ENCODE peak calls at places on chromosomes 11 and 22, in six cellular contexts. One of them, this sample, is unnamed.

GRCh38 chr22:41983516-41983915 is 14.3 kb downstream of the SEPTIN3 start:
- DNase-seq in mesendoderm: no peak
- DNase-seq in IMR-90: no peak
- DNase-seq in mesenchymal stem cell: peak; percentile 48
- DNase-seq in neuronal stem cell: no peak
- DNase-seq in H1: no peak
- DNase-seq in this sample: peak; percentile 96

GRCh38 chr22:29275167-29275566 is 7.1 kb downstream of the EWSR1 start:
- DNase-seq in mesendoderm: no peak
- DNase-seq in IMR-90: no peak
- DNase-seq in mesenchymal stem cell: no peak
- DNase-seq in neuronal stem cell: no peak
- DNase-seq in H1: no peak
- DNase-seq in this sample: no peak

GRCh38 chr11:32870676-32871075 is 21.9 kb upstream of the QSER1 start:
- DNase-seq in mesendoderm: peak; percentile 64
- DNase-seq in IMR-90: no peak
- DNase-seq in mesenchymal stem cell: no peak
- DNase-seq in neuronal stem cell: no peak
- DNase-seq in H1: no peak
- DNase-seq in this sample: peak; percentile 51

GRCh38 chr11:93529707-93530467 is 13.3 kb downstream of the SMCO4 start:
- DNase-seq in mesendoderm: no peak
- DNase-seq in IMR-90: peak; percentile 41
- DNase-seq in mesenchymal stem cell: peak; percentile 28
- DNase-seq in neuronal stem cell: no peak
- DNase-seq in H1: no peak
- DNase-seq in this sample: no peak

GRCh38 chr11:41404109-41404508 is 55.3 kb downstream of the LRRC4C start:
- DNase-seq in mesendoderm: no peak
- DNase-seq in IMR-90: no peak
- DNase-seq in mesenchymal stem cell: no peak
- DNase-seq in neuronal stem cell: no peak
- DNase-seq in H1: no peak
- DNase-seq in this sample: no peak

GRCh38 chr11:113974741-113975470 is at the start of gene HTR3A:
- DNase-seq in mesendoderm: peak; percentile 89
- DNase-seq in IMR-90: no peak
- DNase-seq in mesenchymal stem cell: peak; percentile 24
- DNase-seq in neuronal stem cell: peak; percentile 49
- DNase-seq in H1: peak; percentile 43
- DNase-seq in this sample: no peak

GRCh38 chr11:14029971-14030531 is 67.5 kb downstream of the SPON1 start:
- DNase-seq in mesendoderm: no peak
- DNase-seq in IMR-90: peak; percentile 81
- DNase-seq in mesenchymal stem cell: no peak
- DNase-seq in neuronal stem cell: no peak
- DNase-seq in H1: no peak
- DNase-seq in this sample: no peak

GRCh38 chr11:70918242-70918641 is 334.1 kb downstream of the SHANK2 start:
- DNase-seq in mesendoderm: no peak
- DNase-seq in IMR-90: no peak
- DNase-seq in mesenchymal stem cell: no peak
- DNase-seq in neuronal stem cell: no peak
- DNase-seq in H1: no peak
- DNase-seq in this sample: no peak

GRCh38 chr22:23823331-23823791 is 15.4 kb downstream of the DERL3 start:
- DNase-seq in mesendoderm: no peak
- DNase-seq in IMR-90: no peak
- DNase-seq in mesenchymal stem cell: no peak
- DNase-seq in neuronal stem cell: no peak
- DNase-seq in H1: no peak
- DNase-seq in this sample: peak; percentile 95

GRCh38 chr11:130383363-130384168 is 44.8 kb downstream of the ADAMTS8 start:
- DNase-seq in mesendoderm: peak; percentile 59
- DNase-seq in IMR-90: peak; percentile 100
- DNase-seq in mesenchymal stem cell: peak; percentile 94
- DNase-seq in neuronal stem cell: peak; percentile 27
- DNase-seq in H1: peak; percentile 33
- DNase-seq in this sample: no peak

GRCh38 chr11:130381317-130381716 is 47.1 kb downstream of the ADAMTS8 start:
- DNase-seq in mesendoderm: peak; percentile 77
- DNase-seq in IMR-90: no peak
- DNase-seq in mesenchymal stem cell: no peak
- DNase-seq in neuronal stem cell: no peak
- DNase-seq in H1: no peak
- DNase-seq in this sample: no peak

DNA sequence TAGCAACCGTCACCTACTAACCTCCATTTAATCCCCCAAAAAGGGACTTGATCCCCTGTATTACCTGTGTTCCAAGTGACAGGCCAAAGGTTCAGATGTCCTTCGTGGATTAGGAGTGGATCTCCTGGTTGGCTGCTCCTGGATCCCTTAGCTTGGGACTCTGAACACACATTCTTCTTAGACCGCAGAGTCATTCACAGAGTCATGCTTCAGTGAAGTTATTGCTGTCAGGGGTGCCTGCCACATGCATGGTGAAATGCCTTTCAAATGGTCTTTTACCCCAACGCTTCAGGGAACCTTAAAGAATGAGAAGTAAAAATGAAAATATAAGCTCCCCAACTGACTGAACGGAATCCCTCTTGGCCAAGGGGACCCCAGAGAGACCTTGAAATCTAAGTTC is 49.1 kb downstream of the ADAMTS8 start:
- DNase-seq in mesendoderm: no peak
- DNase-seq in IMR-90: no peak
- DNase-seq in mesenchymal stem cell: no peak
- DNase-seq in neuronal stem cell: no peak
- DNase-seq in H1: no peak
- DNase-seq in this sample: no peak
- H2AK5ac ChIP-seq in mesendoderm: peak overlapping the region; percentile 53
- H2AK5ac ChIP-seq in IMR-90: no peak overlapping the region
- H2AK5ac ChIP-seq in mesenchymal stem cell: no peak overlapping the region
- H2AK5ac ChIP-seq in neuronal stem cell: no peak overlapping the region
- H2AK5ac ChIP-seq in H1: peak overlapping the region; percentile 94
- H2AK5ac ChIP-seq in this sample: no peak overlapping the region

GRCh38 chr11:128515086-128515485 is 72.3 kb downstream of the ETS1 start:
- DNase-seq in mesendoderm: no peak
- DNase-seq in IMR-90: no peak
- DNase-seq in mesenchymal stem cell: no peak
- DNase-seq in neuronal stem cell: no peak
- DNase-seq in H1: no peak
- DNase-seq in this sample: no peak
- H3K4me3 ChIP-seq in mesendoderm: no peak overlapping the region
- H3K4me3 ChIP-seq in IMR-90: no peak overlapping the region
- H3K4me3 ChIP-seq in mesenchymal stem cell: no peak overlapping the region
- H3K4me3 ChIP-seq in neuronal stem cell: no peak overlapping the region
- H3K4me3 ChIP-seq in H1: no peak overlapping the region
- H3K4me3 ChIP-seq in this sample: no peak overlapping the region

GRCh38 chr11:69425444-69425843 is 56.0 kb upstream of the LINC01488 start:
- DNase-seq in mesendoderm: no peak
- DNase-seq in IMR-90: no peak
- DNase-seq in mesenchymal stem cell: no peak
- DNase-seq in neuronal stem cell: no peak
- DNase-seq in H1: no peak
- DNase-seq in this sample: no peak

GRCh38 chr11:69423611-69424385 is 57.7 kb upstream of the LINC01488 start:
- DNase-seq in mesendoderm: no peak
- DNase-seq in IMR-90: no peak
- DNase-seq in mesenchymal stem cell: no peak
- DNase-seq in neuronal stem cell: no peak
- DNase-seq in H1: no peak
- DNase-seq in this sample: no peak

GRCh38 chr11:69423181-69423580 is 58.3 kb upstream of the LINC01488 start:
- DNase-seq in mesendoderm: no peak
- DNase-seq in IMR-90: no peak
- DNase-seq in mesenchymal stem cell: no peak
- DNase-seq in neuronal stem cell: no peak
- DNase-seq in H1: no peak
- DNase-seq in this sample: no peak

GRCh38 chr11:69424748-69425147 is 56.7 kb upstream of the LINC01488 start:
- DNase-seq in mesendoderm: no peak
- DNase-seq in IMR-90: no peak
- DNase-seq in mesenchymal stem cell: no peak
- DNase-seq in neuronal stem cell: no peak
- DNase-seq in H1: no peak
- DNase-seq in this sample: no peak

DNA sequence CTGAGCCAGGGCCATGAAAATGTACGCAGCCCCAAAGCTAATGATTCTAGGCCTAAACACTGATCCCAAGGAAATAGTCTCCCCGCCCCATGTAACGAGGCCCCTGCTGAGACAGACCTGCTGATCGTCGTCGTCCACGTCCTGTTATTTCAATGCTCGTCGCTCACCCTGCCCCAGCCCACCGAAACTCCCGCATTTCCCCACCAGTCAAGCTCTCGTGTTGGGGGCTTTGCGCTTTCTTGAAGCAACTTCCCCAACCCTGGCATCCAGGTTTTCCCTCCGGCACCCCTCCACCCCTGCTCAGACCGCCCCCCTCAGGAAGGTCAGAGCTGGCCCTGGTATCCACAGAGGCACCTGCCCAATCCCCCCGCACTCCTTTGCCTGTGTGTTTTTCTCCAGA is 58.8 kb upstream of the LINC01488 start:
- DNase-seq in mesendoderm: no peak
- DNase-seq in IMR-90: no peak
- DNase-seq in mesenchymal stem cell: no peak
- DNase-seq in neuronal stem cell: no peak
- DNase-seq in H1: no peak
- DNase-seq in this sample: no peak
- H2AK5ac ChIP-seq in mesendoderm: no peak overlapping the region
- H2AK5ac ChIP-seq in IMR-90: peak overlapping the region; percentile 95
- H2AK5ac ChIP-seq in mesenchymal stem cell: no peak overlapping the region
- H2AK5ac ChIP-seq in neuronal stem cell: no peak overlapping the region
- H2AK5ac ChIP-seq in H1: no peak overlapping the region
- H2AK5ac ChIP-seq in this sample: peak overlapping the region; percentile 66

GRCh38 chr22:39039306-39040126 is 1.1 kb upstream of the APOBEC3F start:
- DNase-seq in mesendoderm: no peak
- DNase-seq in IMR-90: no peak
- DNase-seq in mesenchymal stem cell: no peak
- DNase-seq in neuronal stem cell: no peak
- DNase-seq in H1: no peak
- DNase-seq in this sample: no peak
- H3K4me3 ChIP-seq in mesendoderm: no peak overlapping the region
- H3K4me3 ChIP-seq in IMR-90: no peak overlapping the region
- H3K4me3 ChIP-seq in mesenchymal stem cell: no peak overlapping the region
- H3K4me3 ChIP-seq in neuronal stem cell: no peak overlapping the region
- H3K4me3 ChIP-seq in H1: no peak overlapping the region
- H3K4me3 ChIP-seq in this sample: no peak overlapping the region

GRCh38 chr11:67393437-67393836 is 1.7 kb downstream of the RAD9A start:
- DNase-seq in mesendoderm: no peak
- DNase-seq in IMR-90: no peak
- DNase-seq in mesenchymal stem cell: no peak
- DNase-seq in neuronal stem cell: no peak
- DNase-seq in H1: no peak
- DNase-seq in this sample: no peak
- H2AK5ac ChIP-seq in mesendoderm: no peak overlapping the region
- H2AK5ac ChIP-seq in IMR-90: no peak overlapping the region
- H2AK5ac ChIP-seq in mesenchymal stem cell: no peak overlapping the region
- H2AK5ac ChIP-seq in neuronal stem cell: no peak overlapping the region
- H2AK5ac ChIP-seq in H1: no peak overlapping the region
- H2AK5ac ChIP-seq in this sample: no peak overlapping the region

GRCh38 chr11:1756791-1757771 is 6.6 kb downstream of the CTSD start:
- DNase-seq in mesendoderm: no peak
- DNase-seq in IMR-90: no peak
- DNase-seq in mesenchymal stem cell: no peak
- DNase-seq in neuronal stem cell: no peak
- DNase-seq in H1: no peak
- DNase-seq in this sample: no peak

GRCh38 chr11:1755344-1756023 is 5.1 kb upstream of the IFITM10 start:
- DNase-seq in mesendoderm: no peak
- DNase-seq in IMR-90: no peak
- DNase-seq in mesenchymal stem cell: no peak
- DNase-seq in neuronal stem cell: no peak
- DNase-seq in H1: no peak
- DNase-seq in this sample: no peak

GRCh38 chr11:1757861-1758610 is 5.7 kb downstream of the CTSD start:
- DNase-seq in mesendoderm: no peak
- DNase-seq in IMR-90: no peak
- DNase-seq in mesenchymal stem cell: no peak
- DNase-seq in neuronal stem cell: no peak
- DNase-seq in H1: no peak
- DNase-seq in this sample: no peak

GRCh38 chr11:1754376-1755150 is 4.2 kb upstream of the IFITM10 start:
- DNase-seq in mesendoderm: no peak
- DNase-seq in IMR-90: no peak
- DNase-seq in mesenchymal stem cell: no peak
- DNase-seq in neuronal stem cell: no peak
- DNase-seq in H1: no peak
- DNase-seq in this sample: no peak

DNA sequence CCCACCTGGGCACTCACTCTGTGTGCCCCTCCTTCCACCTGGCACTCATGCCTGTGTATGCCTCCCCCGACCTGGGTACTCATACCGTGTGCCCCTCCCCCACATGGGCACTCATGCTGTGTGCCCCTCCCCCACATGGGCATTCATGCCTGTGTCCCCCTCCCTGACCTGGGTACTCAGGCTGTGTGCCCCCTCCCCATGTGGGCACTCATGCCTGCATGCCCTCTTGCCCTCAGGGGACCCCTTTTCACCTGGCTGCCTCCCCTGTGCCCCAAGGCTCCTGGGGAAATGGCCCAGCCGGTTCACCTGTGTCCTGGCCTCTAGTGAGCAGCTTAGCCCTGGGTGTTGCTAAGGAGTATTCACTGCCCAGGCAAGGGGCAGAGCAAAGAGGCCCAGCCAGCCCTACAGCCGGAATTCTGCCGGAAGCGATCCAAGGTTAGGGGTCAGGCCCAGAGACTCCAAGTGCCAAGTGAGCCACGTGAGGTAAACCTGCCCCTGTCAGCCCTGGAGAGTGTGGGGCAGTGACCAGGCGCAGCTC is 5.7 kb upstream of the IFITM10 start:
- DNase-seq in mesendoderm: no peak
- DNase-seq in IMR-90: no peak
- DNase-seq in mesenchymal stem cell: no peak
- DNase-seq in neuronal stem cell: no peak
- DNase-seq in H1: no peak
- DNase-seq in this sample: no peak
- H3K4me3 ChIP-seq in mesendoderm: no peak overlapping the region
- H3K4me3 ChIP-seq in IMR-90: no peak overlapping the region
- H3K4me3 ChIP-seq in mesenchymal stem cell: no peak overlapping the region
- H3K4me3 ChIP-seq in neuronal stem cell: no peak overlapping the region
- H3K4me3 ChIP-seq in H1: no peak overlapping the region
- H3K4me3 ChIP-seq in this sample: no peak overlapping the region